ENCODE peak calls at places on chromosomes 2 and 18, in five cellular contexts. One of them, this sample, is unnamed.

GRCh38 chr2:157783180-157783579 is 93.0 kb downstream of the ACVR1 start:
- DNase-seq in keratinocyte: no peak
- DNase-seq in body of pancreas: peak; percentile 33
- DNase-seq in endodermal cell: no peak
- DNase-seq in uterus: no peak
- DNase-seq in this sample: no peak

GRCh38 chr2:767440-767839 is 90.2 kb upstream of the TMEM18 start:
- DNase-seq in keratinocyte: no peak
- DNase-seq in body of pancreas: no peak
- DNase-seq in endodermal cell: no peak
- DNase-seq in uterus: no peak
- DNase-seq in this sample: no peak

GRCh38 chr2:160581035-160581434 is 87.4 kb upstream of the RBMS1 start:
- DNase-seq in keratinocyte: no peak
- DNase-seq in body of pancreas: no peak
- DNase-seq in endodermal cell: no peak
- DNase-seq in uterus: no peak
- DNase-seq in this sample: no peak

GRCh38 chr2:20225294-20226151 is 593 bp upstream of the SDC1 start:
- DNase-seq in keratinocyte: no peak
- DNase-seq in body of pancreas: peak; percentile 78
- DNase-seq in endodermal cell: no peak
- DNase-seq in uterus: no peak
- DNase-seq in this sample: peak; percentile 89

GRCh38 chr18:61606759-61607158 is 273.5 kb downstream of the CDH20 start:
- DNase-seq in keratinocyte: peak; percentile 87
- DNase-seq in body of pancreas: peak; percentile 45
- DNase-seq in endodermal cell: peak; percentile 93
- DNase-seq in uterus: peak; percentile 77
- DNase-seq in this sample: no peak

GRCh38 chr2:24214880-24215279 is 40.0 kb downstream of the FAM228A start:
- DNase-seq in keratinocyte: no peak
- DNase-seq in body of pancreas: no peak
- DNase-seq in endodermal cell: no peak
- DNase-seq in uterus: no peak
- DNase-seq in this sample: no peak

GRCh38 chr18:51391215-51391614 is 193.7 kb upstream of the MEX3C start:
- DNase-seq in keratinocyte: no peak
- DNase-seq in body of pancreas: no peak
- DNase-seq in endodermal cell: no peak
- DNase-seq in uterus: no peak
- DNase-seq in this sample: no peak

GRCh38 chr18:6929370-6930102 is 188.1 kb downstream of the LAMA1 start:
- DNase-seq in keratinocyte: no peak
- DNase-seq in body of pancreas: peak; percentile 70
- DNase-seq in endodermal cell: peak; percentile 80
- DNase-seq in uterus: no peak
- DNase-seq in this sample: peak; percentile 98

GRCh38 chr2:121197369-121198091 is 87.5 kb downstream of the TFCP2L1 start:
- DNase-seq in keratinocyte: no peak
- DNase-seq in body of pancreas: peak; percentile 20
- DNase-seq in endodermal cell: no peak
- DNase-seq in uterus: peak; percentile 17
- DNase-seq in this sample: no peak

GRCh38 chr18:58495202-58495601 is 133.7 kb downstream of the ALPK2 start:
- DNase-seq in keratinocyte: no peak
- DNase-seq in body of pancreas: no peak
- DNase-seq in endodermal cell: no peak
- DNase-seq in uterus: no peak
- DNase-seq in this sample: no peak

GRCh38 chr2:72548081-72548764 is 277.6 kb downstream of the EXOC6B start:
- DNase-seq in keratinocyte: no peak
- DNase-seq in body of pancreas: no peak
- DNase-seq in endodermal cell: no peak
- DNase-seq in uterus: no peak
- DNase-seq in this sample: peak; percentile 61

GRCh38 chr2:45554073-45554742 is 56.9 kb downstream of the SRBD1 start:
- DNase-seq in keratinocyte: no peak
- DNase-seq in body of pancreas: no peak
- DNase-seq in endodermal cell: no peak
- DNase-seq in uterus: no peak
- DNase-seq in this sample: no peak

GRCh38 chr18:49112664-49113063 is 161.9 kb upstream of the SMAD7 start:
- DNase-seq in keratinocyte: no peak
- DNase-seq in body of pancreas: no peak
- DNase-seq in endodermal cell: no peak
- DNase-seq in uterus: no peak
- DNase-seq in this sample: no peak

GRCh38 chr2:236485519-236485918 is 84.1 kb upstream of the ACKR3 start:
- DNase-seq in keratinocyte: no peak
- DNase-seq in body of pancreas: no peak
- DNase-seq in endodermal cell: no peak
- DNase-seq in uterus: no peak
- DNase-seq in this sample: no peak

GRCh38 chr2:54997826-54998225 is 52.4 kb downstream of the RTN4 start:
- DNase-seq in keratinocyte: no peak
- DNase-seq in body of pancreas: no peak
- DNase-seq in endodermal cell: no peak
- DNase-seq in uterus: no peak
- DNase-seq in this sample: no peak

GRCh38 chr2:96962567-96963203 is 23.7 kb downstream of the FAM178B start:
- DNase-seq in keratinocyte: no peak
- DNase-seq in body of pancreas: no peak
- DNase-seq in endodermal cell: no peak
- DNase-seq in uterus: no peak
- DNase-seq in this sample: no peak

GRCh38 chr2:211899871-211900482 is 638.6 kb downstream of the ERBB4 start:
- DNase-seq in keratinocyte: no peak
- DNase-seq in body of pancreas: no peak
- DNase-seq in endodermal cell: no peak
- DNase-seq in uterus: no peak
- DNase-seq in this sample: no peak

GRCh38 chr2:155442755-155443372 is 744.4 kb downstream of the KCNJ3 start:
- DNase-seq in keratinocyte: no peak
- DNase-seq in body of pancreas: no peak
- DNase-seq in endodermal cell: no peak
- DNase-seq in uterus: no peak
- DNase-seq in this sample: no peak

GRCh38 chr2:190655113-190655512 is 6.2 kb downstream of the NAB1 start:
- DNase-seq in keratinocyte: no peak
- DNase-seq in body of pancreas: no peak
- DNase-seq in endodermal cell: no peak
- DNase-seq in uterus: no peak
- DNase-seq in this sample: no peak

GRCh38 chr2:173354601-173355131 is at the start of gene CDCA7:
- DNase-seq in keratinocyte: no peak
- DNase-seq in body of pancreas: peak; percentile 77
- DNase-seq in endodermal cell: peak; percentile 94
- DNase-seq in uterus: peak; percentile 40
- DNase-seq in this sample: peak; percentile 91

GRCh38 chr2:149388120-149388816 is 57.9 kb downstream of the LYPD6 start:
- DNase-seq in keratinocyte: no peak
- DNase-seq in body of pancreas: no peak
- DNase-seq in endodermal cell: peak; percentile 60
- DNase-seq in uterus: no peak
- DNase-seq in this sample: peak; percentile 44

GRCh38 chr2:14903709-14904374 is 271.3 kb downstream of the LRATD1 start:
- DNase-seq in keratinocyte: no peak
- DNase-seq in body of pancreas: peak; percentile 54
- DNase-seq in endodermal cell: peak; percentile 94
- DNase-seq in uterus: no peak
- DNase-seq in this sample: peak; percentile 69

GRCh38 chr2:9653485-9654271 is 22.9 kb upstream of the YWHAQ start:
- DNase-seq in keratinocyte: no peak
- DNase-seq in body of pancreas: no peak
- DNase-seq in endodermal cell: no peak
- DNase-seq in uterus: no peak
- DNase-seq in this sample: no peak

GRCh38 chr2:233764264-233764663 is 4.2 kb downstream of the UGT1A1 start:
- DNase-seq in keratinocyte: no peak
- DNase-seq in body of pancreas: no peak
- DNase-seq in endodermal cell: no peak
- DNase-seq in uterus: no peak
- DNase-seq in this sample: no peak

GRCh38 chr2:206915136-206915535 is 24.2 kb upstream of the CPO start:
- DNase-seq in keratinocyte: peak; percentile 26
- DNase-seq in body of pancreas: no peak
- DNase-seq in endodermal cell: no peak
- DNase-seq in uterus: peak; percentile 34
- DNase-seq in this sample: peak; percentile 64

GRCh38 chr18:13245481-13246000 is 27.0 kb downstream of the LDLRAD4 start:
- DNase-seq in keratinocyte: no peak
- DNase-seq in body of pancreas: no peak
- DNase-seq in endodermal cell: peak; percentile 44
- DNase-seq in uterus: no peak
- DNase-seq in this sample: no peak

GRCh38 chr2:201118121-201118956 is 2.4 kb downstream of the CFLAR start:
- DNase-seq in keratinocyte: peak; percentile 90
- DNase-seq in body of pancreas: peak; percentile 88
- DNase-seq in endodermal cell: peak; percentile 92
- DNase-seq in uterus: peak; percentile 89
- DNase-seq in this sample: peak; percentile 91

GRCh38 chr2:27992787-27993747 is 102.5 kb downstream of the BABAM2 start:
- DNase-seq in keratinocyte: no peak
- DNase-seq in body of pancreas: no peak
- DNase-seq in endodermal cell: no peak
- DNase-seq in uterus: no peak
- DNase-seq in this sample: peak; percentile 63

GRCh38 chr18:3688682-3689081 is 238.7 kb downstream of the TGIF1 start:
- DNase-seq in keratinocyte: no peak
- DNase-seq in body of pancreas: no peak
- DNase-seq in endodermal cell: peak; percentile 71
- DNase-seq in uterus: no peak
- DNase-seq in this sample: peak; percentile 75

GRCh38 chr2:196961889-196962288 is 35.4 kb upstream of the PGAP1 start:
- DNase-seq in keratinocyte: no peak
- DNase-seq in body of pancreas: no peak
- DNase-seq in endodermal cell: no peak
- DNase-seq in uterus: no peak
- DNase-seq in this sample: no peak

GRCh38 chr2:44135771-44136170 is 32.9 kb upstream of the PPM1B start:
- DNase-seq in keratinocyte: no peak
- DNase-seq in body of pancreas: no peak
- DNase-seq in endodermal cell: peak; percentile 58
- DNase-seq in uterus: no peak
- DNase-seq in this sample: peak; percentile 16

GRCh38 chr18:23257686-23258565 is 122.6 kb downstream of the CABLES1 start:
- DNase-seq in keratinocyte: no peak
- DNase-seq in body of pancreas: no peak
- DNase-seq in endodermal cell: no peak
- DNase-seq in uterus: no peak
- DNase-seq in this sample: no peak

GRCh38 chr2:219220652-219221402 is 2.1 kb upstream of the ABCB6 start:
- DNase-seq in keratinocyte: no peak
- DNase-seq in body of pancreas: no peak
- DNase-seq in endodermal cell: no peak
- DNase-seq in uterus: no peak
- DNase-seq in this sample: no peak

GRCh38 chr2:219218279-219219112 is at the start of gene ABCB6:
- DNase-seq in keratinocyte: no peak
- DNase-seq in body of pancreas: peak; percentile 97
- DNase-seq in endodermal cell: peak; percentile 97
- DNase-seq in uterus: peak; percentile 98
- DNase-seq in this sample: peak; percentile 97

GRCh38 chr2:219219781-219220532 is 1.2 kb upstream of the ABCB6 start:
- DNase-seq in keratinocyte: no peak
- DNase-seq in body of pancreas: no peak
- DNase-seq in endodermal cell: no peak
- DNase-seq in uterus: no peak
- DNase-seq in this sample: no peak

GRCh38 chr2:219221956-219222518 is 3.3 kb upstream of the ABCB6 start:
- DNase-seq in keratinocyte: no peak
- DNase-seq in body of pancreas: no peak
- DNase-seq in endodermal cell: no peak
- DNase-seq in uterus: no peak
- DNase-seq in this sample: no peak

GRCh38 chr2:219219113-219219696 is 447 bp upstream of the ABCB6 start:
- DNase-seq in keratinocyte: no peak
- DNase-seq in body of pancreas: no peak
- DNase-seq in endodermal cell: peak; percentile 82
- DNase-seq in uterus: no peak
- DNase-seq in this sample: peak; percentile 49
- H3K4me3 ChIP-seq in keratinocyte: no peak overlapping the region
- H3K4me3 ChIP-seq in body of pancreas: no peak overlapping the region
- H3K4me3 ChIP-seq in endodermal cell: peak overlapping the region; percentile 84
- H3K4me3 ChIP-seq in uterus: peak overlapping the region; percentile 43
- H3K4me3 ChIP-seq in this sample: peak overlapping the region; percentile 89

GRCh38 chr2:85541753-85542457 is 2.9 kb downstream of the MAT2A start:
- DNase-seq in keratinocyte: no peak
- DNase-seq in body of pancreas: peak; percentile 44
- DNase-seq in endodermal cell: no peak
- DNase-seq in uterus: no peak
- DNase-seq in this sample: no peak
- H3K4me1 ChIP-seq in keratinocyte: peaks cover 57% of the 10 kb centered on the region
- H3K4me1 ChIP-seq in body of pancreas: peaks cover 67% of the 10 kb centered on the region
- H3K4me1 ChIP-seq in endodermal cell: peaks cover 22% of the 10 kb centered on the region
- H3K4me1 ChIP-seq in uterus: no peaks in the 10 kb centered on the region
- H3K4me1 ChIP-seq in this sample: peaks cover 5% of the 10 kb centered on the region

DNA sequence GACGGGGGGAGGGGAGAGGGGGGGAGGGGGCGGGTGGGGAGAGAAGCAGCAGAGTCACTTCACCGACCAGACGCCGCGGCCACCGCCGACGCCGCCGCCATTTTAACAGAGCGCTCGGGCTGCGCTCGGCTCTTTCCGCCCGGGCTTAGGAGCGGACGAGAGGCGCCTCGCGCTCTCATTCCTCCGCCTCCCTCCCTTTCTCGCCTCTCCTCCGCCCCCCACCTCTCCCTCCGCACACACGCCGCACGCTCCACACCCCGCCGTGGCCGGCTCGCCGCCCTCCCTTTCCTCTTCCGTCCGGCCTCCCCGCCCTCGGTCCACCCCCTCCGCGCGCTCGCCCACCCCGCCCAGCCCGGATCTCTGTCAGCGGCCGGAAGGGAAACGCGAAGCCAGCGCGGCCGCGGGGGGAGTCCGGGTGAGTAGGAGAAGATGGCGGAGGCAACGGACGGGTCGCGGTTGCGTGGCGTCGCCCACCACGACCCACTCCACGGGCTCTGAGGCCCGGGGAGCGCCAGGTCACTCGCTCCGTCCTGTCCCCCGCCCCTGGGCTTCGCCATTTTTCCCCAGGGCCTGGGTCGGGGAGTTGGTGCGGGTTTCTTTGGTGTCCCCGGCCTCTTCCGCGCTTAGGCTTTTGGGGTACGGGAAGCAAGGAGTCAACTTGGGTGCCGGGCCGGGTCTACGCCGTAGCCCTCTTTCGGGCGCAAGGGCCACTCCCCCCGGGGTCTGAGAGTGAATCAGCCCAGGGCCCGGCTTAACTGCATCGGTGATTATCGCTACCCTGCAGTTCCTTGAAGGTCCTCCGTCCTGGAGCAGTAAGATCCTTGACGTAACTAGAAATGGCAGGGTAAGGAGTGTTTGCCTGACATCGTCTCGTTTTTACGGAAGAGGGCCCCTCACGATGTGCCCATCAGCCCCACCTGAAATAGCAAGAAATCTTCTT is at the start of gene USP34:
- DNase-seq in keratinocyte: no peak
- DNase-seq in body of pancreas: peak; percentile 93
- DNase-seq in endodermal cell: peak; percentile 98
- DNase-seq in uterus: peak; percentile 92
- DNase-seq in this sample: peak; percentile 97
- TF ChIP-seq CTCF in keratinocyte: peak; percentile 1
- TF ChIP-seq CTCF in body of pancreas: peak; percentile 10
- TF ChIP-seq CTCF in endodermal cell: peak; percentile 16
- TF ChIP-seq CTCF in uterus: no peak
- TF ChIP-seq CTCF in this sample: no peak

GRCh38 chr2:71243548-71244301 is 16.8 kb upstream of the PAIP2B start:
- DNase-seq in keratinocyte: no peak
- DNase-seq in body of pancreas: peak; percentile 42
- DNase-seq in endodermal cell: peak; percentile 40
- DNase-seq in uterus: no peak
- DNase-seq in this sample: no peak
- H3K4me3 ChIP-seq in keratinocyte: no peak overlapping the region
- H3K4me3 ChIP-seq in body of pancreas: no peak overlapping the region
- H3K4me3 ChIP-seq in endodermal cell: no peak overlapping the region
- H3K4me3 ChIP-seq in uterus: no peak overlapping the region
- H3K4me3 ChIP-seq in this sample: no peak overlapping the region